ENCODE peak calls at places on chromosomes 6 and 20, in seven cellular contexts. L, N, M, J, C, Z and K are unnamed samples.
A peak's percentile ranks its signal among the peaks of the same experiment; 100 is the strongest.

GRCh38 chr6:158061361-158061708 is 79.7 kb downstream of the SYNJ2 start:
- DNase-seq in L (no peak), N (no peak), M (no peak), J (no peak), C (no peak), Z (no peak), K (no peak)

GRCh38 chr6:113953346-113953745 is 17.6 kb downstream of the HDAC2 start:
- DNase-seq in L (no peak), N (no peak), M (no peak), J (no peak), C (no peak), Z (no peak), K (no peak)

GRCh38 chr20:11140359-11140758 is 466.6 kb upstream of the JAG1 start:
- DNase-seq in L (no peak), N (no peak), M (no peak), J (no peak), C (no peak), Z (peak; percentile 69), K (no peak)

GRCh38 chr6:132698608-132699007 is 15.2 kb downstream of the VNN1 start:
- DNase-seq in L (no peak), N (no peak), M (no peak), J (no peak), C (no peak), Z (no peak), K (no peak)

GRCh38 chr20:62776692-62777527 is 19.4 kb upstream of the MRGBP start:
- DNase-seq in L (no peak), N (no peak), M (no peak), J (peak; percentile 57), C (no peak), Z (peak; percentile 61), K (peak; percentile 40)

GRCh38 chr6:167825759-167826229 is 917 bp upstream of the AFDN start:
- DNase-seq in L (no peak), N (no peak), M (peak; percentile 75), J (peak; percentile 86), C (peak; percentile 46), Z (peak; percentile 61), K (no peak)

GRCh38 chr6:105069821-105070445 is 109.9 kb downstream of the POPDC3 start:
- DNase-seq in L (no peak), N (no peak), M (no peak), J (no peak), C (no peak), Z (no peak), K (no peak)

GRCh38 chr6:169805242-169805838 is 53.9 kb downstream of the ERMARD start:
- DNase-seq in L (no peak), N (no peak), M (no peak), J (no peak), C (no peak), Z (no peak), K (no peak)

GRCh38 chr6:57173886-57174510 is 1.9 kb downstream of the BAG2 start:
- DNase-seq in L (no peak), N (no peak), M (no peak), J (no peak), C (peak; percentile 58), Z (peak; percentile 56), K (no peak)

GRCh38 chr20:53793783-53794383 is 200.2 kb upstream of the ZNF217 start:
- DNase-seq in L (no peak), N (no peak), M (no peak), J (no peak), C (no peak), Z (no peak), K (no peak)

GRCh38 chr6:145815875-145816274 is 1.3 kb upstream of the FBXO30 start:
- DNase-seq in L (no peak), N (no peak), M (no peak), J (no peak), C (no peak), Z (no peak), K (no peak)

GRCh38 chr20:19380211-19380610 is 167.8 kb downstream of the SLC24A3 start:
- DNase-seq in L (no peak), N (no peak), M (no peak), J (no peak), C (no peak), Z (no peak), K (no peak)

GRCh38 chr6:139577991-139578604 is 203.7 kb upstream of the CITED2 start:
- DNase-seq in L (no peak), N (no peak), M (no peak), J (no peak), C (no peak), Z (no peak), K (no peak)

GRCh38 chr6:27866370-27867050 is 45.7 kb downstream of the OR2B2 start:
- DNase-seq in L (no peak), N (peak; percentile 17), M (no peak), J (no peak), C (no peak), Z (peak; percentile 23), K (peak; percentile 20)

GRCh38 chr20:61257596-61257995 is 5.5 kb downstream of the CDH4 start:
- DNase-seq in L (no peak), N (no peak), M (no peak), J (no peak), C (no peak), Z (no peak), K (no peak)
- H3K4me3 ChIP-seq in L (no peak overlapping the region), N (no peak overlapping the region), M (no peak overlapping the region), J (no peak overlapping the region), C (no peak overlapping the region), Z (no peak overlapping the region), K (no peak overlapping the region)

DNA sequence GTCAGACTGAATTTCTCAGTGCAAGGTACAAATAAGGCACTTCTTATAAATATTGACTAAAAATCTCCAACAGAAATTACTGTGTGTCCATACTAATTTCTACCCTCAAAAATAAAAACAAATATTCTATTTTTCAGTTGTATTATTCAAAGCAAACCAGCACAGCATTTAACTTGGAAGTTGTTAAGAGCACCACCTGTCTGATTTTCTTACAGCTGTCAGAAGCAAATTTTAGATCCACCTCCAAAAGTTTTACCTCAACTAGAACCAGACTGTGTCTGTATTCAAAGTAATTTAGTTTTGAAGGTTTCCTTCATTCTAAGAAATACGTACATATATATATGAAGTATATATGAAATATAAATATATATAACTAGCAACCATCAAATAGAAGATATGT is 1.2 kb downstream of the TRDN start:
- DNase-seq in L (no peak), N (no peak), M (no peak), J (no peak), C (no peak), Z (no peak), K (no peak)
- H3K27ac ChIP-seq in L (no peak overlapping the region), N (no peak overlapping the region), M (no peak overlapping the region), J (no peak overlapping the region), C (no peak overlapping the region), Z (no peak overlapping the region), K (no peak overlapping the region)

DNA sequence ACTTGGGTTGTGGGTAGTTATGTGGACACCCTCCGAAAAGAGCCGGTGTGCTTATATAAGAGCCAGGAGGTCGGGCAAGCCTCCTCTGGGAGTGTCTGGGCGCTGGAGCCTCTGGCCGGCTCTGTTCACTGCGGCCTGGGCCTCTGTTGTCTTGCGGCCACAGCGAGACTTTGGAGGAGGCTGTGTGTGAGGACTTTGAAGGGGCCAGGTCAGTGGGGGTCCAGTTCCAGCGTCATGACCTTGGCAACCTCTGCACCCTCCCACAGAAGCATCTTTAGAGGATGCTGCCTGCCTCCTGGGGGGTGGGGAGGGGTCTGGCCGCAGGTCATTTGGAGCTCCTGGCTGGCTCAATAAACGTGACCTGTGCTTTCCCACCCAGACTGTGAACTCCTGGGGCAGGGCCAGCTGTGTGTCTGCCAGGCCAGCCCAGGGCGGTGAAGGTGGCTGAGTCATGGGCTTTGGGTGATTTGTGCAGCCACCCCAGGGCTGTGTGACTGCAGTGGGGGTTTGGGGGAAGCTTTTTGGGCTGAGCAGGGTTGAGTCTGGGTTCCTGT is 1.2 kb downstream of the TCEA2 start:
- DNase-seq in L (no peak), N (no peak), M (no peak), J (no peak), C (no peak), Z (peak; percentile 49), K (no peak)
- H3K4me3 ChIP-seq in L (no peak overlapping the region), N (peak overlapping the region; percentile 50), M (peak overlapping the region; percentile 95), J (no peak overlapping the region), C (peak overlapping the region; percentile 92), Z (peak overlapping the region; percentile 97), K (no peak overlapping the region)

GRCh38 chr6:115882174-115882573 is 178.5 kb downstream of the FRK start:
- DNase-seq in L (no peak), N (no peak), M (no peak), J (no peak), C (no peak), Z (no peak), K (no peak)
- H3K27ac ChIP-seq in L (no peak overlapping the region), N (no peak overlapping the region), M (peak overlapping the region; percentile 40), J (no peak overlapping the region), C (no peak overlapping the region), Z (no peak overlapping the region), K (no peak overlapping the region)

DNA sequence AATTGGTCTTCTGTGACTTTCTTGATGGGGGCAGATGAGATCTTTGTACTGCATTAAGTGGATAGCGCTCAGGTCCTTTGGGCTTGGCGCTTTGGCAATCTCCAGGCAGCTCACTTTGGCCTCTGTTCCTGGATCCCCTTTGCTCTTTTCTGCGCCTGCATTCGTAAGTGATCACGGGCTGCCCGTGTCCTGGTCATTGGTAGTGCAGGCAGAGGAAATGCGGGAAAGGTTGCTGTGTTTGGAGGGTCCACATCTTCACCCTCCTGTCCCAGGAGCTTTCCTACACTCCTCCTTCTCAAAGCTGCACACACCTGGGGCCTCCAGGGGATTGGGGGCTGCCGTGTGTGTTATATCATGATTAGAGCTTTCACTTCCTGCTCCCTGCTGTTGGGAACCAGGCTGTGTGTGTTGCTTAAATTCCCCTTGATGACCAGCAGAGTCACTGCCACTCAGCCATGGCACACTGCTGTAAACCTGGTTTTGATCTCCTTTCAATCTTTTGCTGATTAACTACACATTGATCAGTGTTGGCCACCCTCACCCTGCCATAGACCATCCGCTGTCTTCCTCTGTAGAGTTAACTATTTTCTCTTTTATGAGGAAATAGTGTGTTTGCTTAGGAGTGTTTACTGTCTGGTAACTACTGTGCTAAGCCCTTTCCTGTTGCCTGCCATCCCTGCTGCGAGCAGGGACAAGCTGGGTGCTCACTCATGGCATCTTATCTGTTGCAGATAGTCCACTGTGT is 13.0 kb upstream of the SNHG17 start:
- DNase-seq in L (no peak), N (no peak), M (no peak), J (no peak), C (no peak), Z (no peak), K (no peak)
- H3K4me3 ChIP-seq in L (no peak overlapping the region), N (no peak overlapping the region), M (no peak overlapping the region), J (no peak overlapping the region), C (no peak overlapping the region), Z (peak overlapping the region; percentile 86), K (no peak overlapping the region)

DNA sequence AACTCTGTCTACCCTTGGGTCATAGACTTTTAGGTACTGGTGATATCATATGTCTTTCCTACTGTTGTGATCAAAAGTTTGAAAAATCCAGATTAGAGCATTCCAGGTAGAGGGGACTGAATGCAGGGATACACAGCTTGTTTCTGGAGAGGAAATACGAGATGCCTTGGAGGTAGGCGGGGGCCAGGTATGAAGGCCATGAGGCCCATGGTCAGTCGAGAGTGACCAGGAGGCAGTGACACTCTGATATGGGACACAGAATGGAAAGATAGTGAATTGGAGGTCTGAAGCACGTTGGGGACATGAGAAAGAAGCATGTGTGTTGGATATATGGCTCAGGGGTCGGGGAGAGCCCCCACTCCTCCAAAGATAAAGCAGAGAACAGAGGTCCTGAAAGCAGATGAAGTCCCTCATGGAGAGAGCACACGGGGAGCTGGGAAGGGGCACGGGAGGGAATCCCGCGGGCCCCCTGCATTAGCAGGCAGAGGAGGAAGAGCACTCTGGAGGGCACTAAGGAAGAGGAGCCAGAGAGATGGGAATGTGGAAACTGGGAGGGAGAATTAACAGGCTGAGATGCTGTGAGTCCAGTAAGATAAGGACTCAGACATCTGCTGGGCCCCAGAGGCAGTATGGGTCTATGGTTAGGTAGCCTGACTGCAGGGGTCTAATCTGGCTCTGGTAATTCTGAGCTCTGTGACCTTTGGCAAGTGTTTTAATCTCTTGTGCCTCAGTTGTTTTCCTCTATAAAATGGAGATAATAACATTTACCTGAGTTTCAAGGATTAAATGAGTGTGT is 15.9 kb upstream of the SRSF3 start:
- DNase-seq in L (no peak), N (no peak), M (no peak), J (no peak), C (no peak), Z (no peak), K (no peak)
- H3K27ac ChIP-seq in L (no peak overlapping the region), N (no peak overlapping the region), M (peak overlapping the region; percentile 81), J (peak overlapping the region; percentile 28), C (peak overlapping the region; percentile 61), Z (peak overlapping the region; percentile 77), K (no peak overlapping the region)